ENCODE peak calls at places on chromosome 17, in five cellular contexts. N is cortex of kidney, P is astrocyte of the spinal cord, L is body of pancreas, Y is GM23338. T is an unnamed sample.

GRCh38 chr17:80600586-80600985 is 55.9 kb downstream of the RPTOR start:
- DNase-seq in N (no peak), P (no peak), L (no peak), Y (no peak), T (no peak)

GRCh38 chr17:1179635-1180433 is at the start of gene ABR:
- DNase-seq in N (no peak), P (peak), L (peak), Y (peak), T (peak)

GRCh38 chr17:57451126-57451690 is 194.9 kb downstream of the MSI2 start:
- DNase-seq in N (no peak), P (no peak), L (no peak), Y (no peak), T (no peak)

GRCh38 chr17:8994319-8994718 is 27.0 kb upstream of the NTN1 start:
- DNase-seq in N (no peak), P (peak), L (peak), Y (peak), T (peak)

GRCh38 chr17:29954405-29954804 is 13.0 kb downstream of the EFCAB5 start:
- DNase-seq in N (no peak), P (no peak), L (no peak), Y (peak), T (peak)

GRCh38 chr17:329794-330420 is 22.7 kb downstream of the RPH3AL start:
- DNase-seq in N (no peak), P (no peak), L (no peak), Y (no peak), T (peak)

GRCh38 chr17:30920683-30921543 is 832 bp upstream of the ADAP2 start:
- DNase-seq in N (no peak), P (no peak), L (no peak), Y (no peak), T (no peak)

GRCh38 chr17:16398270-16399267 is 16.8 kb upstream of the TRPV2 start:
- DNase-seq in N (no peak), P (no peak), L (no peak), Y (no peak), T (no peak)

GRCh38 chr17:63191610-63192009 is 225.6 kb downstream of the TANC2 start:
- DNase-seq in N (no peak), P (no peak), L (no peak), Y (no peak), T (no peak)

GRCh38 chr17:36004604-36005003 is 3.3 kb upstream of the CCL15 start:
- DNase-seq in N (no peak), P (no peak), L (no peak), Y (no peak), T (no peak)

GRCh38 chr17:80938556-80938955 is 53.1 kb upstream of the CHMP6 start:
- DNase-seq in N (no peak), P (no peak), L (no peak), Y (no peak), T (no peak)